ENCODE peak calls at places on chromosomes 2 and 18, in five cellular contexts. I, W, R, F and N are unnamed samples.

GRCh38 chr2:88136817-88137216 is 9.0 kb upstream of the FABP1 start:
- DNase-seq in W (no peak), I (no peak), F (no peak), R (peak; percentile 83), N (no peak)

GRCh38 chr2:20422679-20423271 is 24.1 kb upstream of the RHOB start:
- DNase-seq in F (no peak), W (peak; percentile 49), R (peak; percentile 53), I (peak; percentile 50), N (peak; percentile 62)

GRCh38 chr2:181861379-181861778 is 30.2 kb upstream of the ITPRID2 start:
- DNase-seq in F (no peak), W (no peak), R (no peak), I (no peak), N (peak; percentile 8)

GRCh38 chr2:166413255-166413654 is 37.5 kb upstream of the SCN9A start:
- DNase-seq in F (no peak), I (no peak), R (no peak), W (no peak), N (no peak)

GRCh38 chr2:128272586-128273468 is 45.8 kb downstream of the HS6ST1 start:
- DNase-seq in I (no peak), W (no peak), F (no peak), R (no peak), N (no peak)

GRCh38 chr18:23970161-23971153 is 44.1 kb upstream of the TTC39C start:
- DNase-seq in R (no peak), W (no peak), I (no peak), F (peak; percentile 42), N (no peak)

GRCh38 chr2:34104601-34105000 is 505.5 kb upstream of the FAM98A start:
- DNase-seq in I (no peak), F (no peak), W (no peak), R (no peak), N (no peak)

GRCh38 chr2:1492696-1493095 is 79.4 kb downstream of the TPO start:
- DNase-seq in W (no peak), I (no peak), R (no peak), F (no peak), N (no peak)

GRCh38 chr2:188693771-188694170 is 280.4 kb upstream of the COL3A1 start:
- DNase-seq in F (no peak), I (no peak), W (no peak), R (no peak), N (no peak)

GRCh38 chr2:5696741-5697521 is 4.7 kb downstream of the SOX11 start:
- DNase-seq in I (peak; percentile 79), W (no peak), R (no peak), F (no peak), N (peak; percentile 72)

GRCh38 chr18:23977709-23978483 is 36.7 kb upstream of the TTC39C start:
- DNase-seq in I (no peak), W (no peak), R (no peak), F (no peak), N (no peak)

GRCh38 chr2:238122287-238123217 is 15.9 kb upstream of the KLHL30 start:
- DNase-seq in I (no peak), F (no peak), R (no peak), W (no peak), N (no peak)

GRCh38 chr18:28176933-28177827 is at the start of gene CDH2:
- DNase-seq in I (peak; percentile 74), W (no peak), R (peak; percentile 77), F (no peak), N (peak; percentile 86)

GRCh38 chr2:38586926-38587325 is 15.8 kb downstream of the HNRNPLL start:
- DNase-seq in R (no peak), F (no peak), I (no peak), W (no peak), N (no peak)

GRCh38 chr2:25294573-25295462 is 46.9 kb downstream of the DNMT3A start:
- DNase-seq in W (no peak), I (no peak), R (no peak), F (no peak), N (no peak)
- TF ChIP-seq CREB1 in W (no peak), I (no peak), R (no peak), F (peak; percentile 57), N (no peak)

DNA sequence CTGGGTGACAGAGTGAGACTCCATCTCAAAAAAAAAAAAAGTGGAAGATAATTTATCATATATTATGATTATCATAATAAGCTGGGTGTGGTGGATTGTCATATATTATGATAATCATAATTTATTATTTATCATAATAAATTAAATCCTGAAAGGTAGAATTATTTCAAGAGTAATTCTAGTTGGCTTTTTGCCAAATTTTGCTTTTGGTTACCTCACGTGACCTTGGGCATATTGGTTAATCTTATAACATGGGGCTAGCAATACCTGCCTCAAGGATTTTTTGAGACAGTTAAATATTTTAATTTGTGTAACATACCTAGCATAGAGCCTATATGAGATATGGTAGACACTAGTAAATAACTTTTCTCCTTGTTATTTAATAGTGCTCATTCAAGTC is 111.3 kb upstream of the TTC27 start:
- DNase-seq in F (no peak), R (no peak), I (no peak), W (no peak), N (no peak)
- H3K36me3 ChIP-seq in F (peaks cover 3% of the 10 kb centered on the region), R (peaks cover 70% of the 10 kb centered on the region), I (peaks cover 11% of the 10 kb centered on the region), W (peaks cover 74% of the 10 kb centered on the region), N (peaks cover 34% of the 10 kb centered on the region)

GRCh38 chr2:12170151-12170550 is 423.7 kb downstream of the LPIN1 start:
- DNase-seq in I (no peak), W (no peak), R (no peak), F (no peak), N (no peak)
- H3K27ac ChIP-seq in I (no peak overlapping the region), W (no peak overlapping the region), R (no peak overlapping the region), F (no peak overlapping the region), N (no peak overlapping the region)

DNA sequence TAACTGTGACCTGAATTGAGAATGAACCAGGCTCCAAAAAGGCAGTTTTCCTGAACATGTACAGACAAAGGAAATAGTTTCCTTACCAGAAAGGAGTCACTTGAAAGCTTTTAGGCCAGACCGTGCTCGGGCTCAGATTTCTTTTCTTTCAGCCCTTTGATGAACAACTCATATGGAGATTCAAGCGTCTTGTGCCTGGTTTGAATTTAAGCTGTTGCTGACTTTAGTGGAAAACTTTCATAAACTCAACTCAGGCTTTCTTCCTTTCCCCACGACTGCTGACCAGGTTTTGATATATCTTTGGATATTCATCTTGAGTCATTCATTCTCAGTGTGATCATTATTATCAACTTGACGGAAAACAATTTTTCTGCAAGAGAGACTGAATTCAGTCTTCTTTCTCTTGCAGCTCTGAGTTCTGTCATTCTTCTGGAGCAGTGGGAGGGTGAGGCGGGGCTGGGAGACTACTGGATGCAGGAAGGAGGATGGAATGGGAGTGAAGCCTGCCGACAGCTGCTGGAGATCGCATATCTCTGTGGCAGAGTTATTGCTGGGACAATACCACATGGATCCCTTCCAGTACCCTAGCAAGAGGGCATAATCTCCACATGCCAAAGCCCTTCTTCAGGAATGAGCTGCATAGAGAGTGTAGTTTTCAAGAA is 364.6 kb downstream of the ZNF521 start:
- DNase-seq in R (no peak), F (no peak), I (no peak), W (no peak), N (peak; percentile 51)
- TF ChIP-seq CREB1 in R (no peak), F (no peak), I (no peak), W (no peak), N (no peak)

GRCh38 chr2:85049236-85049635 is 78.3 kb downstream of the KCMF1 start:
- DNase-seq in F (no peak), I (no peak), W (no peak), R (no peak), N (no peak)
- H3K36me3 ChIP-seq in F (peaks cover 6% of the 10 kb centered on the region), I (peaks cover 29% of the 10 kb centered on the region), W (peaks cover 72% of the 10 kb centered on the region), R (peaks cover 70% of the 10 kb centered on the region), N (peaks cover 38% of the 10 kb centered on the region)